ENCODE peak calls at places on chromosomes 16 and 17, in seven cellular contexts. G is kidney glomerular epithelial cell; S is stimulated activated CD4-positive, alpha-beta T cell treated with anti-CD3 and anti-CD28 coated beads, Interleukin-2, amount 100 ng/mL, for 24 hours; M is activated effector memory CD4-positive, alpha-beta T cell treated with Interleukin-2 at 50 U/mL for 16 hours; P is breast epithelium; J is ELR; T is skeletal muscle cell. Z is an unnamed sample.

GRCh38 chr17:80431246-80432195 is 16.6 kb downstream of the ENDOV start:
- DNase-seq in G (no peak), S (no peak), M (no peak), P (no peak), J (no peak), T (no peak), Z (no peak)

GRCh38 chr17:32621612-32622312 is 135.0 kb downstream of the CDK5R1 start:
- DNase-seq in G (no peak), S (no peak), M (no peak), P (no peak), J (peak; percentile 11), T (no peak), Z (peak; percentile 90)

GRCh38 chr16:64543401-64543800 is 578.5 kb downstream of the CDH11 start:
- DNase-seq in G (no peak), S (no peak), M (no peak), P (no peak), J (no peak), T (no peak), Z (no peak)

GRCh38 chr16:26214694-26215093 is 522.9 kb downstream of the HS3ST4 start:
- DNase-seq in G (no peak), S (no peak), M (no peak), P (no peak), J (no peak), T (no peak), Z (no peak)

GRCh38 chr17:31452101-31452500 is 60.6 kb downstream of the RAB11FIP4 start:
- DNase-seq in G (no peak), S (no peak), M (no peak), P (no peak), J (no peak), T (no peak), Z (no peak)

GRCh38 chr16:77624085-77624484 is 98.2 kb upstream of the NUDT7 start:
- DNase-seq in G (no peak), S (no peak), M (no peak), P (no peak), J (no peak), T (no peak), Z (peak; percentile 59)

GRCh38 chr16:47624563-47624962 is 163.4 kb downstream of the PHKB start:
- DNase-seq in G (no peak), S (no peak), M (no peak), P (no peak), J (no peak), T (no peak), Z (no peak)

GRCh38 chr17:29929006-29929543 is 953 bp downstream of the SSH2 start:
- DNase-seq in G (peak; percentile 51), S (no peak), M (no peak), P (no peak), J (peak; percentile 75), T (no peak), Z (peak; percentile 78)

GRCh38 chr17:27526603-27527002 is 70.4 kb downstream of the KSR1 start:
- DNase-seq in G (no peak), S (peak; percentile 37), M (no peak), P (no peak), J (no peak), T (no peak), Z (peak; percentile 37)

GRCh38 chr16:58913456-58913855 is 179.3 kb upstream of the GOT2 start:
- DNase-seq in G (no peak), S (no peak), M (no peak), P (no peak), J (no peak), T (no peak), Z (no peak)

GRCh38 chr17:7862692-7863437 is 5.1 kb downstream of the CYB5D1 start:
- DNase-seq in G (peak; percentile 20), S (peak; percentile 61), M (no peak), P (no peak), J (peak; percentile 77), T (no peak), Z (peak; percentile 88)

GRCh38 chr17:560379-560935 is 154.2 kb downstream of the VPS53 start:
- DNase-seq in G (peak; percentile 8), S (no peak), M (no peak), P (no peak), J (peak; percentile 89), T (no peak), Z (no peak)

GRCh38 chr17:75856062-75856681 is 1.0 kb upstream of the WBP2 start:
- DNase-seq in G (peak; percentile 30), S (no peak), M (no peak), P (no peak), J (peak; percentile 71), T (no peak), Z (peak; percentile 81)

GRCh38 chr17:3770471-3770870 is 30.5 kb downstream of the ITGAE start:
- DNase-seq in G (no peak), S (no peak), M (no peak), P (no peak), J (no peak), T (no peak), Z (no peak)

GRCh38 chr17:2814049-2814448 is 17.8 kb downstream of the RAP1GAP2 start:
- DNase-seq in G (no peak), S (no peak), M (no peak), P (no peak), J (no peak), T (no peak), Z (no peak)

GRCh38 chr16:30032083-30032819 is 1.2 kb upstream of the TLCD3B start:
- DNase-seq in G (peak; percentile 28), S (peak; percentile 70), M (peak; percentile 44), P (no peak), J (peak; percentile 75), T (peak; percentile 12), Z (peak; percentile 89)

GRCh38 chr17:82112866-82113390 is 14.9 kb upstream of the FASN start:
- DNase-seq in G (no peak), S (no peak), M (no peak), P (no peak), J (no peak), T (no peak), Z (no peak)

GRCh38 chr16:50675686-50676610 is 5.2 kb downstream of the SNX20 start:
- DNase-seq in G (no peak), S (no peak), M (no peak), P (no peak), J (no peak), T (no peak), Z (no peak)

GRCh38 chr17:261640-262039 is 80.2 kb upstream of the DOC2B start:
- DNase-seq in G (no peak), S (no peak), M (no peak), P (no peak), J (no peak), T (no peak), Z (no peak)

GRCh38 chr17:8387914-8388651 is 5.1 kb upstream of the RPL26 start:
- DNase-seq in G (no peak), S (no peak), M (no peak), P (no peak), J (no peak), T (no peak), Z (no peak)

GRCh38 chr17:44916059-44916780 is 920 bp upstream of the GFAP start:
- DNase-seq in G (peak; percentile 4), S (no peak), M (no peak), P (peak; percentile 42), J (no peak), T (no peak), Z (no peak)

Z was measured in NCI-H82.